ENCODE peak calls at places on chromosomes 7 and 10, in seven cellular contexts. One of them, this sample, is unnamed.

GRCh38 chr7:22319424-22320403 is 37.2 kb downstream of the RAPGEF5 start:
- DNase-seq in stimulated activated CD4-positive, alpha-beta T cell treated with anti-CD3 and anti-CD28 coated beads, Interleukin-4, amount 100 ng/mL, for 48 hours: no peak
- DNase-seq in SK-N-SH: no peak
- DNase-seq in neural progenitor cell: peak; percentile 13
- DNase-seq in NCI-H1436: peak; percentile 79
- DNase-seq in stimulated activated CD8-positive, alpha-beta memory T cell treated with anti-CD3 and anti-CD28 coated beads, Interleukin-15, amount 100 ng/mL, for 24 hours: no peak
- DNase-seq in hypothalamus: no peak
- DNase-seq in this sample: no peak

GRCh38 chr10:47137311-47137851 is 162.6 kb upstream of the GDF10 start:
- DNase-seq in stimulated activated CD8-positive, alpha-beta memory T cell treated with anti-CD3 and anti-CD28 coated beads, Interleukin-15, amount 100 ng/mL, for 24 hours: no peak
- DNase-seq in neural progenitor cell: no peak
- DNase-seq in SK-N-SH: no peak
- DNase-seq in stimulated activated CD4-positive, alpha-beta T cell treated with anti-CD3 and anti-CD28 coated beads, Interleukin-4, amount 100 ng/mL, for 48 hours: no peak
- DNase-seq in NCI-H1436: no peak
- DNase-seq in hypothalamus: no peak
- DNase-seq in this sample: no peak

GRCh38 chr10:113026679-113027078 is 76.6 kb downstream of the TCF7L2 start:
- DNase-seq in SK-N-SH: no peak
- DNase-seq in stimulated activated CD4-positive, alpha-beta T cell treated with anti-CD3 and anti-CD28 coated beads, Interleukin-4, amount 100 ng/mL, for 48 hours: no peak
- DNase-seq in neural progenitor cell: no peak
- DNase-seq in stimulated activated CD8-positive, alpha-beta memory T cell treated with anti-CD3 and anti-CD28 coated beads, Interleukin-15, amount 100 ng/mL, for 24 hours: no peak
- DNase-seq in hypothalamus: no peak
- DNase-seq in NCI-H1436: no peak
- DNase-seq in this sample: no peak

GRCh38 chr10:127897177-127897576 is 4.4 kb upstream of the CLRN3 start:
- DNase-seq in neural progenitor cell: no peak
- DNase-seq in stimulated activated CD4-positive, alpha-beta T cell treated with anti-CD3 and anti-CD28 coated beads, Interleukin-4, amount 100 ng/mL, for 48 hours: no peak
- DNase-seq in SK-N-SH: no peak
- DNase-seq in hypothalamus: no peak
- DNase-seq in NCI-H1436: no peak
- DNase-seq in stimulated activated CD8-positive, alpha-beta memory T cell treated with anti-CD3 and anti-CD28 coated beads, Interleukin-15, amount 100 ng/mL, for 24 hours: no peak
- DNase-seq in this sample: no peak

GRCh38 chr10:110430369-110431273 is 67.1 kb upstream of the DUSP5 start:
- DNase-seq in SK-N-SH: no peak
- DNase-seq in stimulated activated CD4-positive, alpha-beta T cell treated with anti-CD3 and anti-CD28 coated beads, Interleukin-4, amount 100 ng/mL, for 48 hours: no peak
- DNase-seq in hypothalamus: no peak
- DNase-seq in neural progenitor cell: no peak
- DNase-seq in NCI-H1436: no peak
- DNase-seq in stimulated activated CD8-positive, alpha-beta memory T cell treated with anti-CD3 and anti-CD28 coated beads, Interleukin-15, amount 100 ng/mL, for 24 hours: no peak
- DNase-seq in this sample: no peak

GRCh38 chr10:88791924-88792323 is 10.6 kb upstream of the LIPM start:
- DNase-seq in neural progenitor cell: peak; percentile 66
- DNase-seq in hypothalamus: no peak
- DNase-seq in NCI-H1436: peak; percentile 1
- DNase-seq in stimulated activated CD8-positive, alpha-beta memory T cell treated with anti-CD3 and anti-CD28 coated beads, Interleukin-15, amount 100 ng/mL, for 24 hours: no peak
- DNase-seq in stimulated activated CD4-positive, alpha-beta T cell treated with anti-CD3 and anti-CD28 coated beads, Interleukin-4, amount 100 ng/mL, for 48 hours: no peak
- DNase-seq in SK-N-SH: peak; percentile 19
- DNase-seq in this sample: no peak

GRCh38 chr7:73668103-73668937 is 689 bp downstream of the VPS37D start:
- DNase-seq in hypothalamus: no peak
- DNase-seq in NCI-H1436: no peak
- DNase-seq in stimulated activated CD8-positive, alpha-beta memory T cell treated with anti-CD3 and anti-CD28 coated beads, Interleukin-15, amount 100 ng/mL, for 24 hours: no peak
- DNase-seq in neural progenitor cell: peak; percentile 66
- DNase-seq in stimulated activated CD4-positive, alpha-beta T cell treated with anti-CD3 and anti-CD28 coated beads, Interleukin-4, amount 100 ng/mL, for 48 hours: no peak
- DNase-seq in SK-N-SH: peak; percentile 84
- DNase-seq in this sample: no peak

GRCh38 chr10:15344876-15345285 is 26.2 kb downstream of the FAM171A1 start:
- DNase-seq in neural progenitor cell: peak; percentile 33
- DNase-seq in SK-N-SH: no peak
- DNase-seq in NCI-H1436: peak; percentile 48
- DNase-seq in stimulated activated CD8-positive, alpha-beta memory T cell treated with anti-CD3 and anti-CD28 coated beads, Interleukin-15, amount 100 ng/mL, for 24 hours: no peak
- DNase-seq in stimulated activated CD4-positive, alpha-beta T cell treated with anti-CD3 and anti-CD28 coated beads, Interleukin-4, amount 100 ng/mL, for 48 hours: no peak
- DNase-seq in hypothalamus: no peak
- DNase-seq in this sample: no peak

GRCh38 chr10:131452926-131453771 is 141.6 kb upstream of the TCERG1L start:
- DNase-seq in neural progenitor cell: peak; percentile 79
- DNase-seq in NCI-H1436: no peak
- DNase-seq in stimulated activated CD8-positive, alpha-beta memory T cell treated with anti-CD3 and anti-CD28 coated beads, Interleukin-15, amount 100 ng/mL, for 24 hours: no peak
- DNase-seq in hypothalamus: peak; percentile 35
- DNase-seq in SK-N-SH: no peak
- DNase-seq in stimulated activated CD4-positive, alpha-beta T cell treated with anti-CD3 and anti-CD28 coated beads, Interleukin-4, amount 100 ng/mL, for 48 hours: no peak
- DNase-seq in this sample: peak; percentile 66

GRCh38 chr10:74063256-74063655 is 65.3 kb downstream of the VCL start:
- DNase-seq in hypothalamus: no peak
- DNase-seq in stimulated activated CD8-positive, alpha-beta memory T cell treated with anti-CD3 and anti-CD28 coated beads, Interleukin-15, amount 100 ng/mL, for 24 hours: no peak
- DNase-seq in stimulated activated CD4-positive, alpha-beta T cell treated with anti-CD3 and anti-CD28 coated beads, Interleukin-4, amount 100 ng/mL, for 48 hours: no peak
- DNase-seq in NCI-H1436: no peak
- DNase-seq in SK-N-SH: no peak
- DNase-seq in neural progenitor cell: no peak
- DNase-seq in this sample: no peak

GRCh38 chr7:152537639-152538038 is 101.8 kb upstream of the KMT2C start:
- DNase-seq in NCI-H1436: no peak
- DNase-seq in neural progenitor cell: no peak
- DNase-seq in SK-N-SH: no peak
- DNase-seq in stimulated activated CD8-positive, alpha-beta memory T cell treated with anti-CD3 and anti-CD28 coated beads, Interleukin-15, amount 100 ng/mL, for 24 hours: no peak
- DNase-seq in stimulated activated CD4-positive, alpha-beta T cell treated with anti-CD3 and anti-CD28 coated beads, Interleukin-4, amount 100 ng/mL, for 48 hours: no peak
- DNase-seq in hypothalamus: no peak
- DNase-seq in this sample: no peak

GRCh38 chr10:77970869-77971803 is 44.6 kb upstream of the DLG5 start:
- DNase-seq in SK-N-SH: peak; percentile 68
- DNase-seq in stimulated activated CD8-positive, alpha-beta memory T cell treated with anti-CD3 and anti-CD28 coated beads, Interleukin-15, amount 100 ng/mL, for 24 hours: no peak
- DNase-seq in NCI-H1436: no peak
- DNase-seq in hypothalamus: no peak
- DNase-seq in neural progenitor cell: peak; percentile 56
- DNase-seq in stimulated activated CD4-positive, alpha-beta T cell treated with anti-CD3 and anti-CD28 coated beads, Interleukin-4, amount 100 ng/mL, for 48 hours: no peak
- DNase-seq in this sample: no peak

GRCh38 chr10:52571018-52571417 is 201.6 kb downstream of the MBL2 start:
- DNase-seq in stimulated activated CD8-positive, alpha-beta memory T cell treated with anti-CD3 and anti-CD28 coated beads, Interleukin-15, amount 100 ng/mL, for 24 hours: no peak
- DNase-seq in hypothalamus: no peak
- DNase-seq in NCI-H1436: no peak
- DNase-seq in stimulated activated CD4-positive, alpha-beta T cell treated with anti-CD3 and anti-CD28 coated beads, Interleukin-4, amount 100 ng/mL, for 48 hours: no peak
- DNase-seq in neural progenitor cell: no peak
- DNase-seq in SK-N-SH: no peak
- DNase-seq in this sample: no peak

GRCh38 chr7:132930881-132931280 is 151.0 kb downstream of the CHCHD3 start:
- DNase-seq in NCI-H1436: no peak
- DNase-seq in neural progenitor cell: peak; percentile 48
- DNase-seq in stimulated activated CD4-positive, alpha-beta T cell treated with anti-CD3 and anti-CD28 coated beads, Interleukin-4, amount 100 ng/mL, for 48 hours: no peak
- DNase-seq in stimulated activated CD8-positive, alpha-beta memory T cell treated with anti-CD3 and anti-CD28 coated beads, Interleukin-15, amount 100 ng/mL, for 24 hours: no peak
- DNase-seq in hypothalamus: no peak
- DNase-seq in SK-N-SH: no peak
- DNase-seq in this sample: no peak

GRCh38 chr10:24952701-24953349 is 419 bp upstream of the PRTFDC1 start:
- DNase-seq in NCI-H1436: peak; percentile 77
- DNase-seq in neural progenitor cell: peak; percentile 82
- DNase-seq in stimulated activated CD4-positive, alpha-beta T cell treated with anti-CD3 and anti-CD28 coated beads, Interleukin-4, amount 100 ng/mL, for 48 hours: peak; percentile 17
- DNase-seq in SK-N-SH: peak; percentile 87
- DNase-seq in hypothalamus: peak; percentile 81
- DNase-seq in stimulated activated CD8-positive, alpha-beta memory T cell treated with anti-CD3 and anti-CD28 coated beads, Interleukin-15, amount 100 ng/mL, for 24 hours: no peak
- DNase-seq in this sample: peak; percentile 76

GRCh38 chr7:48390381-48391327 is 219.4 kb downstream of the ABCA13 start:
- DNase-seq in stimulated activated CD4-positive, alpha-beta T cell treated with anti-CD3 and anti-CD28 coated beads, Interleukin-4, amount 100 ng/mL, for 48 hours: no peak
- DNase-seq in SK-N-SH: no peak
- DNase-seq in NCI-H1436: no peak
- DNase-seq in stimulated activated CD8-positive, alpha-beta memory T cell treated with anti-CD3 and anti-CD28 coated beads, Interleukin-15, amount 100 ng/mL, for 24 hours: no peak
- DNase-seq in neural progenitor cell: no peak
- DNase-seq in hypothalamus: no peak
- DNase-seq in this sample: no peak

GRCh38 chr7:114622189-114622588 is 207.6 kb downstream of the FOXP2 start:
- DNase-seq in stimulated activated CD4-positive, alpha-beta T cell treated with anti-CD3 and anti-CD28 coated beads, Interleukin-4, amount 100 ng/mL, for 48 hours: no peak
- DNase-seq in hypothalamus: no peak
- DNase-seq in NCI-H1436: peak; percentile 63
- DNase-seq in SK-N-SH: no peak
- DNase-seq in neural progenitor cell: no peak
- DNase-seq in stimulated activated CD8-positive, alpha-beta memory T cell treated with anti-CD3 and anti-CD28 coated beads, Interleukin-15, amount 100 ng/mL, for 24 hours: no peak
- DNase-seq in this sample: no peak

GRCh38 chr10:61869772-61870520 is 31.6 kb upstream of the ARID5B start:
- DNase-seq in stimulated activated CD4-positive, alpha-beta T cell treated with anti-CD3 and anti-CD28 coated beads, Interleukin-4, amount 100 ng/mL, for 48 hours: no peak
- DNase-seq in hypothalamus: no peak
- DNase-seq in SK-N-SH: no peak
- DNase-seq in neural progenitor cell: no peak
- DNase-seq in NCI-H1436: no peak
- DNase-seq in stimulated activated CD8-positive, alpha-beta memory T cell treated with anti-CD3 and anti-CD28 coated beads, Interleukin-15, amount 100 ng/mL, for 24 hours: no peak
- DNase-seq in this sample: no peak

GRCh38 chr10:11551915-11552602 is 59.4 kb downstream of the USP6NL start:
- DNase-seq in NCI-H1436: no peak
- DNase-seq in SK-N-SH: no peak
- DNase-seq in neural progenitor cell: no peak
- DNase-seq in hypothalamus: no peak
- DNase-seq in stimulated activated CD4-positive, alpha-beta T cell treated with anti-CD3 and anti-CD28 coated beads, Interleukin-4, amount 100 ng/mL, for 48 hours: no peak
- DNase-seq in stimulated activated CD8-positive, alpha-beta memory T cell treated with anti-CD3 and anti-CD28 coated beads, Interleukin-15, amount 100 ng/mL, for 24 hours: no peak
- DNase-seq in this sample: no peak

GRCh38 chr7:133572853-133573252 is 320.0 kb downstream of the EXOC4 start:
- DNase-seq in NCI-H1436: no peak
- DNase-seq in hypothalamus: no peak
- DNase-seq in SK-N-SH: no peak
- DNase-seq in stimulated activated CD8-positive, alpha-beta memory T cell treated with anti-CD3 and anti-CD28 coated beads, Interleukin-15, amount 100 ng/mL, for 24 hours: no peak
- DNase-seq in stimulated activated CD4-positive, alpha-beta T cell treated with anti-CD3 and anti-CD28 coated beads, Interleukin-4, amount 100 ng/mL, for 48 hours: no peak
- DNase-seq in neural progenitor cell: no peak
- DNase-seq in this sample: no peak

GRCh38 chr10:132194726-132195125 is 8.0 kb downstream of the DPYSL4 start:
- DNase-seq in neural progenitor cell: no peak
- DNase-seq in hypothalamus: no peak
- DNase-seq in NCI-H1436: no peak
- DNase-seq in SK-N-SH: no peak
- DNase-seq in stimulated activated CD8-positive, alpha-beta memory T cell treated with anti-CD3 and anti-CD28 coated beads, Interleukin-15, amount 100 ng/mL, for 24 hours: no peak
- DNase-seq in stimulated activated CD4-positive, alpha-beta T cell treated with anti-CD3 and anti-CD28 coated beads, Interleukin-4, amount 100 ng/mL, for 48 hours: no peak
- DNase-seq in this sample: no peak

GRCh38 chr7:573496-574295 is 54.0 kb upstream of the PDGFA start:
- DNase-seq in SK-N-SH: no peak
- DNase-seq in stimulated activated CD8-positive, alpha-beta memory T cell treated with anti-CD3 and anti-CD28 coated beads, Interleukin-15, amount 100 ng/mL, for 24 hours: no peak
- DNase-seq in stimulated activated CD4-positive, alpha-beta T cell treated with anti-CD3 and anti-CD28 coated beads, Interleukin-4, amount 100 ng/mL, for 48 hours: no peak
- DNase-seq in neural progenitor cell: no peak
- DNase-seq in NCI-H1436: no peak
- DNase-seq in hypothalamus: no peak
- DNase-seq in this sample: no peak

GRCh38 chr10:91271886-91272285 is 51.4 kb downstream of the PCGF5 start:
- DNase-seq in stimulated activated CD8-positive, alpha-beta memory T cell treated with anti-CD3 and anti-CD28 coated beads, Interleukin-15, amount 100 ng/mL, for 24 hours: no peak
- DNase-seq in SK-N-SH: no peak
- DNase-seq in NCI-H1436: no peak
- DNase-seq in hypothalamus: no peak
- DNase-seq in neural progenitor cell: no peak
- DNase-seq in stimulated activated CD4-positive, alpha-beta T cell treated with anti-CD3 and anti-CD28 coated beads, Interleukin-4, amount 100 ng/mL, for 48 hours: no peak
- DNase-seq in this sample: no peak

GRCh38 chr10:78170026-78170475 is 136.4 kb downstream of the RPS24 start:
- DNase-seq in hypothalamus: no peak
- DNase-seq in stimulated activated CD8-positive, alpha-beta memory T cell treated with anti-CD3 and anti-CD28 coated beads, Interleukin-15, amount 100 ng/mL, for 24 hours: no peak
- DNase-seq in neural progenitor cell: no peak
- DNase-seq in stimulated activated CD4-positive, alpha-beta T cell treated with anti-CD3 and anti-CD28 coated beads, Interleukin-4, amount 100 ng/mL, for 48 hours: no peak
- DNase-seq in SK-N-SH: no peak
- DNase-seq in NCI-H1436: no peak
- DNase-seq in this sample: no peak

GRCh38 chr7:73839743-73840714 is 2.3 kb downstream of the METTL27 start:
- DNase-seq in hypothalamus: no peak
- DNase-seq in neural progenitor cell: no peak
- DNase-seq in stimulated activated CD8-positive, alpha-beta memory T cell treated with anti-CD3 and anti-CD28 coated beads, Interleukin-15, amount 100 ng/mL, for 24 hours: no peak
- DNase-seq in SK-N-SH: peak; percentile 72
- DNase-seq in NCI-H1436: no peak
- DNase-seq in stimulated activated CD4-positive, alpha-beta T cell treated with anti-CD3 and anti-CD28 coated beads, Interleukin-4, amount 100 ng/mL, for 48 hours: no peak
- DNase-seq in this sample: no peak

GRCh38 chr10:78267070-78267469 is 233.4 kb downstream of the RPS24 start:
- DNase-seq in neural progenitor cell: no peak
- DNase-seq in SK-N-SH: peak; percentile 69
- DNase-seq in stimulated activated CD4-positive, alpha-beta T cell treated with anti-CD3 and anti-CD28 coated beads, Interleukin-4, amount 100 ng/mL, for 48 hours: no peak
- DNase-seq in NCI-H1436: peak; percentile 9
- DNase-seq in stimulated activated CD8-positive, alpha-beta memory T cell treated with anti-CD3 and anti-CD28 coated beads, Interleukin-15, amount 100 ng/mL, for 24 hours: no peak
- DNase-seq in hypothalamus: no peak
- DNase-seq in this sample: no peak

GRCh38 chr10:92042541-92042940 is 119.0 kb downstream of the BTAF1 start:
- DNase-seq in NCI-H1436: no peak
- DNase-seq in stimulated activated CD8-positive, alpha-beta memory T cell treated with anti-CD3 and anti-CD28 coated beads, Interleukin-15, amount 100 ng/mL, for 24 hours: no peak
- DNase-seq in hypothalamus: no peak
- DNase-seq in SK-N-SH: no peak
- DNase-seq in neural progenitor cell: peak; percentile 29
- DNase-seq in stimulated activated CD4-positive, alpha-beta T cell treated with anti-CD3 and anti-CD28 coated beads, Interleukin-4, amount 100 ng/mL, for 48 hours: no peak
- DNase-seq in this sample: no peak

GRCh38 chr7:35691827-35692307 is 3.1 kb downstream of the HERPUD2 start:
- DNase-seq in hypothalamus: no peak
- DNase-seq in neural progenitor cell: no peak
- DNase-seq in stimulated activated CD8-positive, alpha-beta memory T cell treated with anti-CD3 and anti-CD28 coated beads, Interleukin-15, amount 100 ng/mL, for 24 hours: no peak
- DNase-seq in stimulated activated CD4-positive, alpha-beta T cell treated with anti-CD3 and anti-CD28 coated beads, Interleukin-4, amount 100 ng/mL, for 48 hours: no peak
- DNase-seq in SK-N-SH: peak; percentile 56
- DNase-seq in NCI-H1436: no peak
- DNase-seq in this sample: no peak

GRCh38 chr10:130301026-130301892 is 165.1 kb downstream of the GLRX3 start:
- DNase-seq in NCI-H1436: peak; percentile 75
- DNase-seq in stimulated activated CD4-positive, alpha-beta T cell treated with anti-CD3 and anti-CD28 coated beads, Interleukin-4, amount 100 ng/mL, for 48 hours: peak; percentile 48
- DNase-seq in neural progenitor cell: no peak
- DNase-seq in SK-N-SH: no peak
- DNase-seq in stimulated activated CD8-positive, alpha-beta memory T cell treated with anti-CD3 and anti-CD28 coated beads, Interleukin-15, amount 100 ng/mL, for 24 hours: peak; percentile 44
- DNase-seq in hypothalamus: peak; percentile 35
- DNase-seq in this sample: no peak

GRCh38 chr10:82981137-82981723 is 1106.2 kb downstream of the NRG3 start:
- DNase-seq in NCI-H1436: no peak
- DNase-seq in hypothalamus: no peak
- DNase-seq in SK-N-SH: no peak
- DNase-seq in neural progenitor cell: no peak
- DNase-seq in stimulated activated CD4-positive, alpha-beta T cell treated with anti-CD3 and anti-CD28 coated beads, Interleukin-4, amount 100 ng/mL, for 48 hours: no peak
- DNase-seq in stimulated activated CD8-positive, alpha-beta memory T cell treated with anti-CD3 and anti-CD28 coated beads, Interleukin-15, amount 100 ng/mL, for 24 hours: no peak
- DNase-seq in this sample: no peak

GRCh38 chr7:6705959-6706665 is 635 bp downstream of the ZNF12 start:
- DNase-seq in neural progenitor cell: peak; percentile 52
- DNase-seq in stimulated activated CD4-positive, alpha-beta T cell treated with anti-CD3 and anti-CD28 coated beads, Interleukin-4, amount 100 ng/mL, for 48 hours: peak; percentile 9
- DNase-seq in NCI-H1436: no peak
- DNase-seq in stimulated activated CD8-positive, alpha-beta memory T cell treated with anti-CD3 and anti-CD28 coated beads, Interleukin-15, amount 100 ng/mL, for 24 hours: peak; percentile 9
- DNase-seq in hypothalamus: no peak
- DNase-seq in SK-N-SH: no peak
- DNase-seq in this sample: peak; percentile 57

GRCh38 chr7:15723840-15724239 is 37.4 kb upstream of the MEOX2 start:
- DNase-seq in stimulated activated CD8-positive, alpha-beta memory T cell treated with anti-CD3 and anti-CD28 coated beads, Interleukin-15, amount 100 ng/mL, for 24 hours: no peak
- DNase-seq in NCI-H1436: no peak
- DNase-seq in neural progenitor cell: no peak
- DNase-seq in stimulated activated CD4-positive, alpha-beta T cell treated with anti-CD3 and anti-CD28 coated beads, Interleukin-4, amount 100 ng/mL, for 48 hours: no peak
- DNase-seq in SK-N-SH: no peak
- DNase-seq in hypothalamus: no peak
- DNase-seq in this sample: no peak

This sample was measured in mesothelial cell of epicardium.